ENCODE peak calls at places on chromosomes 4 and X, in six cellular contexts. J, P, Z, H, X and S are unnamed samples.

GRCh38 chr4:7073526-7074390 is 5.9 kb upstream of the GRPEL1 start:
- DNase-seq in J (peak; percentile 68), P (no peak), Z (no peak), H (peak; percentile 93), X (peak; percentile 83), S (no peak)

GRCh38 chr4:1599491-1600210 is 84.5 kb downstream of the FAM53A start:
- DNase-seq in J (peak; percentile 52), P (no peak), Z (no peak), H (peak; percentile 77), X (no peak), S (no peak)

GRCh38 chrX:75786290-75786689 is 1.2 kb upstream of the MAGEE2 start:
- DNase-seq in J (no peak), P (no peak), Z (no peak), H (no peak), X (no peak), S (no peak)

GRCh38 chr4:138595731-138596465 is 353.7 kb upstream of the SLC7A11 start:
- DNase-seq in J (no peak), P (no peak), Z (peak; percentile 25), H (peak; percentile 49), X (peak; percentile 42), S (no peak)

GRCh38 chrX:131985526-131986049 is 37.5 kb upstream of the STK26 start:
- DNase-seq in J (no peak), P (no peak), Z (no peak), H (no peak), X (no peak), S (peak; percentile 41)

GRCh38 chr4:164731827-164732474 is 22.0 kb upstream of the SMIM31 start:
- DNase-seq in J (peak; percentile 51), P (no peak), Z (no peak), H (peak; percentile 64), X (peak; percentile 88), S (no peak)

GRCh38 chrX:30659421-30659820 is 6.2 kb downstream of the GK start:
- DNase-seq in J (no peak), P (no peak), Z (no peak), H (peak; percentile 93), X (no peak), S (peak; percentile 72)

GRCh38 chr4:90187148-90187884 is 60.1 kb downstream of the CCSER1 start:
- DNase-seq in J (no peak), P (no peak), Z (no peak), H (no peak), X (no peak), S (no peak)

GRCh38 chr4:105808459-105809041 is 86.7 kb upstream of the NPNT start:
- DNase-seq in J (no peak), P (no peak), Z (no peak), H (no peak), X (no peak), S (peak; percentile 10)

GRCh38 chrX:48278958-48279357 is 23.8 kb downstream of the SSX1 start:
- DNase-seq in J (peak; percentile 2), P (no peak), Z (peak; percentile 11), H (no peak), X (peak; percentile 62), S (no peak)

GRCh38 chrX:153765138-153766079 is 1.4 kb downstream of the PLXNB3 start:
- DNase-seq in J (no peak), P (no peak), Z (peak; percentile 27), H (peak; percentile 90), X (no peak), S (no peak)

GRCh38 chr4:145937021-145937861 is 1.4 kb downstream of the ZNF827 start:
- DNase-seq in J (peak; percentile 69), P (peak; percentile 49), Z (peak; percentile 71), H (peak; percentile 95), X (peak; percentile 84), S (no peak)

GRCh38 chr4:116357758-116358157 is 727.6 kb downstream of the TRAM1L1 start:
- DNase-seq in J (peak; percentile 52), P (no peak), Z (no peak), H (no peak), X (peak; percentile 42), S (peak; percentile 18)

GRCh38 chrX:45699158-45699557 is 498.5 kb upstream of the DIPK2B start:
- DNase-seq in J (no peak), P (no peak), Z (no peak), H (peak; percentile 49), X (no peak), S (no peak)

GRCh38 chrX:33923262-33923661 is 208.9 kb downstream of the FAM47A start:
- DNase-seq in J (no peak), P (no peak), Z (no peak), H (no peak), X (no peak), S (no peak)

GRCh38 chr4:82823062-82823461 is 24.5 kb upstream of the SCD5 start:
- DNase-seq in J (no peak), P (no peak), Z (no peak), H (peak; percentile 80), X (no peak), S (no peak)

GRCh38 chr4:69056921-69057562 is 39.2 kb upstream of the UGT2B7 start:
- DNase-seq in J (no peak), P (no peak), Z (no peak), H (no peak), X (no peak), S (no peak)

GRCh38 chr4:128517739-128518510 is 230.3 kb upstream of the PGRMC2 start:
- DNase-seq in J (no peak), P (peak; percentile 43), Z (peak; percentile 46), H (peak; percentile 86), X (peak; percentile 96), S (peak; percentile 62)
- H3K27ac ChIP-seq in J (no peak overlapping the region), P (peak overlapping the region; percentile 20), Z (peak overlapping the region; percentile 61), H (peak overlapping the region; percentile 98), X (peak overlapping the region; percentile 95), S (peak overlapping the region; percentile 86)

DNA sequence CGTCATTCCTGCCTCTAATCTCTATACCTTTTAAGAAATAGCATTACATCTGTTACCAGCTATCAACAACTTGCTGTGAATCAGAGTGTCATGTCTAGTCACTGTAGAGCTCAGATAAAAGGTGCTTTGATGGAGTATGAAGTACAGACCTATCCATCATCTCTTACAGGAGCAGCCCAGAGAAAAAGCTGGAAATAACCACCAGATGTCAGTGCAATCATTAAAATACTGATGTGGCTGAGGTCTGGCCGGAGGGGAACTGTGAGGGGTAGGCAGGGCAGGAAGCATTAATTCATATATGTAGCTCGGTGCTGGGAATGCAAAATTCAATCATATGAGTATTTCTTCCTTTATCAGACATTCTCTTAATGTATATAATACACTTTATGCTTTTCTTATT is 100.6 kb downstream of the AKAP4 start:
- DNase-seq in J (peak; percentile 17), P (no peak), Z (no peak), H (peak; percentile 36), X (peak; percentile 61), S (no peak)
- H3K27ac ChIP-seq in J (no peak overlapping the region), P (no peak overlapping the region), Z (no peak overlapping the region), H (no peak overlapping the region), X (no peak overlapping the region), S (no peak overlapping the region)

GRCh38 chr4:151418385-151418784 is 9.4 kb downstream of the FHIP1A start:
- DNase-seq in J (no peak), P (no peak), Z (no peak), H (peak; percentile 77), X (no peak), S (peak; percentile 78)
- H3K27ac ChIP-seq in J (no peak overlapping the region), P (no peak overlapping the region), Z (no peak overlapping the region), H (peak overlapping the region; percentile 22), X (no peak overlapping the region), S (peak overlapping the region; percentile 88)

GRCh38 chr4:123593655-123594054 is 197.1 kb downstream of the SPRY1 start:
- DNase-seq in J (no peak), P (no peak), Z (no peak), H (no peak), X (no peak), S (no peak)

GRCh38 chr4:123589361-123589760 is 192.8 kb downstream of the SPRY1 start:
- DNase-seq in J (no peak), P (no peak), Z (no peak), H (no peak), X (no peak), S (no peak)

GRCh38 chr4:123588631-123589223 is 192.1 kb downstream of the SPRY1 start:
- DNase-seq in J (no peak), P (no peak), Z (peak; percentile 30), H (peak; percentile 63), X (no peak), S (peak; percentile 49)

GRCh38 chr4:123587983-123588494 is 191.4 kb downstream of the SPRY1 start:
- DNase-seq in J (no peak), P (no peak), Z (no peak), H (no peak), X (no peak), S (peak; percentile 69)

GRCh38 chr4:123591875-123592274 is 195.3 kb downstream of the SPRY1 start:
- DNase-seq in J (no peak), P (no peak), Z (no peak), H (no peak), X (no peak), S (no peak)
- H3K27ac ChIP-seq in J (no peak overlapping the region), P (no peak overlapping the region), Z (no peak overlapping the region), H (no peak overlapping the region), X (no peak overlapping the region), S (no peak overlapping the region)